ENCODE peak calls at places on chromosomes 5 and 9, in ten cellular contexts. F is adrenal gland, H is A549, O is spleen, J is right lobe of liver, W is uterus, P is HCT116, L is transverse colon, X is body of pancreas, Q is endothelial cell of umbilical vein. D is an unnamed sample.

GRCh38 chr9:133635903-133636531 is at the start of gene DBH:
- DNase-seq in X (no peak), W (no peak), J (no peak), O (no peak), F (peak), H (no peak), L (no peak), P (no peak), Q (no peak), D (no peak)

GRCh38 chr5:58150936-58151335 is 308.9 kb downstream of the PLK2 start:
- DNase-seq in H (no peak), O (no peak), Q (no peak), F (no peak), W (no peak), X (no peak), L (no peak), P (no peak), J (no peak), D (no peak)

GRCh38 chr9:122463828-122464632 is 13.7 kb downstream of the OR1J1 start:
- DNase-seq in Q (no peak), J (no peak), L (no peak), W (no peak), F (no peak), X (no peak), H (peak), O (no peak), P (peak), D (no peak)

GRCh38 chr5:13325765-13326164 is 618.7 kb downstream of the DNAH5 start:
- DNase-seq in P (no peak), X (no peak), L (no peak), O (no peak), F (no peak), J (no peak), Q (no peak), W (no peak), H (no peak), D (no peak)

GRCh38 chr9:97703437-97704326 is 6.5 kb upstream of the XPA start:
- DNase-seq in L (no peak), W (peak), F (peak), X (peak), O (no peak), H (peak), Q (peak), J (no peak), P (peak), D (no peak)

GRCh38 chr9:130058154-130058553 is 4.4 kb downstream of the GPR107 start:
- DNase-seq in L (no peak), F (no peak), J (no peak), P (no peak), X (no peak), W (no peak), H (peak), Q (no peak), O (no peak), D (no peak)

GRCh38 chr5:139708877-139709586 is 60.9 kb downstream of the CXXC5 start:
- DNase-seq in O (peak), H (peak), F (peak), X (peak), J (no peak), Q (peak), L (peak), W (peak), P (no peak), D (no peak)

GRCh38 chr9:134709512-134710270 is 68.1 kb downstream of the COL5A1 start:
- DNase-seq in W (peak), O (no peak), Q (no peak), P (no peak), L (no peak), F (no peak), H (no peak), X (no peak), J (no peak), D (no peak)

DNA sequence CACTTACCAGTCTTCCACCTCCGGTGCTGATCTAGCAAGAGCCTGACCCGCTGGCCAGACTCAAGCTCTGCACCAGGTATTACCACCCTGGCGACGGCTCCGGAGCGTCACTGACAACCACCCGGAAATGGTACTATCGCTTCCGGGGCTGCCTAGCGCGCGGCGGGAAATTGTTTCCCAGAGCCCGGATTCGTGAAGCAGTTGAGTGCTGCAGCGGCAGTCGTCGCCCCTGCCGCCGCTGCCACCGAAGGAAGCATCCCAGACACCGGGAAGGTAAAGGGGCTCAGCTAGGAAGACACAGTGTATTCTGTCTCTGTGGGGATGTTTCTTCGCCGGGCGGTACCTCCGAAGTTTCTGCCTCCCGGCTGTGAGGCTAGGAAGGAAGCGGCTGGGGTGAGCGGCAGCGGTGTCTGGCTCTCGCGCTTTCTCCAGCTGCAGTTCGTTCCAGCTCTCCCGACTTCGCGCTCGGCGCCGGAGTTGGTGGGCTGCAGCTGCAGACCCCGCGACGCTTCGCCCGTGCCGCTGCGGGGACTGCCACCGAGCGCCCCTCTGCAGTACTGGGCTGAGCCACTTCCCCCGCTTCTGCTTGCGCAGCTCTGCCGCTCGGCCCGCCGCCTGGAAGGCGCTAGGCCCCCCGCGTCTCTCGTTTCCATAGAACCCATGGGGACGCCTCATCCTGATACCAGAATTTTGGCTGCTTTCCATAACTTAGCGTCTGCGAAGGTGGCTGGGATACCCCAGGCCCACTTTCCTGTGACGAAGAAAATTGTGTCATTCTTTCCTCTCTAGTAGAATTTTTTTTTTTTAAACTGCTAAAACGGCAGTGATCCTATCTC is at the start of the genes KIAA0825 and SLF1:
- DNase-seq in L (peak), P (peak), F (peak), H (peak), Q (peak), J (peak), X (peak), W (peak), O (peak), D (peak)
- TF ChIP-seq POLR2A in L (peak), P (no peak), F (peak), H (peak), Q (peak), J (peak), X (peak), W (no peak), O (no peak), D (no peak)

GRCh38 chr5:1161832-1162229 is 39.6 kb upstream of the SLC6A19 start:
- DNase-seq in F (peak), X (peak), W (no peak), Q (no peak), J (peak), H (no peak), O (no peak), L (peak), P (no peak), D (no peak)
- TF ChIP-seq POLR2A in F (no peak), X (no peak), W (no peak), Q (no peak), J (no peak), H (no peak), O (no peak), L (no peak), P (no peak), D (no peak)

GRCh38 chr9:136854113-136854841 is 2.1 kb downstream of the MAMDC4 start:
- DNase-seq in O (peak), F (peak), P (no peak), X (peak), Q (no peak), L (peak), H (no peak), W (peak), J (peak), D (peak)

GRCh38 chr9:136854842-136855460 is 2.8 kb downstream of the MAMDC4 start:
- DNase-seq in W (peak), L (no peak), P (no peak), O (no peak), Q (no peak), H (no peak), J (peak), X (peak), F (no peak), D (no peak)

GRCh38 chr9:136851941-136852663 is at the start of gene MAMDC4:
- DNase-seq in Q (no peak), O (no peak), F (peak), W (no peak), H (no peak), L (peak), P (no peak), J (peak), X (peak), D (no peak)

GRCh38 chr9:136852664-136853595 is 784 bp downstream of the MAMDC4 start:
- DNase-seq in P (no peak), J (peak), L (no peak), H (no peak), X (peak), O (peak), Q (no peak), W (peak), F (peak), D (peak)

GRCh38 chr9:136853596-136854112 is 1.5 kb downstream of the MAMDC4 start:
- DNase-seq in P (no peak), Q (no peak), W (peak), X (peak), O (peak), H (no peak), J (peak), F (peak), L (peak), D (peak)
- TF ChIP-seq POLR2A in P (no peak), Q (no peak), W (no peak), X (no peak), O (no peak), H (no peak), J (no peak), F (no peak), L (no peak), D (no peak)

GRCh38 chr5:29796018-29796417 is 1397.5 kb upstream of the CDH6 start:
- DNase-seq in H (no peak), O (no peak), J (no peak), Q (no peak), W (no peak), L (no peak), X (no peak), F (no peak), P (no peak), D (no peak)
- TF ChIP-seq POLR2A in H (no peak), O (no peak), J (no peak), Q (no peak), W (no peak), L (no peak), X (no peak), F (no peak), P (no peak), D (no peak)

DNA sequence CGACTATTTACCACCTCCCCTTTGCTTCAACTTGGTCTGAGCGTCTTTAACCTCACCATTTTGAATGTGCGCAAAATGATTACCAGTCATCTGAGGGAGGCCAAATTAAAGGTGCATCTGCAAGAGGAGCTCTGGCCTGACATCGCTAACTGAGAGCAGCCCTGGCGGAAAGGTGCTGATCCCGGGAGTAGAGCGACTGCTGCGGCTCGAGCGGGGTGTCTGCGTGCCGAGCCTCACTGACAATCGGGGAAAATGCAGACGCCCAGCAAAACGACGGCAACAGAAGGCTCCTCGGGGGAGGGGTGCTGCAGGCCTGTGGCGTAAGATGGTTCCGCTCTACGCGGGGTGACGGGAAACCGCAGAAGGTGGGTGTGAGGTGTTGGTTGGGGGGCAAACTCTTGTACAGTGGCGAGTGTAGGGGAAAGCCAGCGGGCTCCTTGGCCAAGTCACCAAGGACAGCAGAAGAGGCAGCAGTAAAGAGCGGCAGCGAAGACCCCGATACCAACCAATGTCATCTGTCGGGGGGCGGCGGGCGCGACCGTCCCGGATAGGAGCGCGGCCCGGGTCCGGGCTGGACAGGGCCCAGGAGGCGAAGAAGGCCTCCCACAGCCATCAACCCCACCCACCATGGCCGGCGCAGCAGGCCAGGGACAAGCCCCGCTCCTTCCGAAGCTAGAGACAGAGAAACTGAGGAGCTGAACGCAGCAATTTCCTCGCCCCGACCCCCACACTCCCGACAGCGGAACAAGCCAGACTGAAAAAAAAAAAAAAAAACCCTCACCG is 522 bp downstream of the PJA2 start:
- DNase-seq in P (peak), J (peak), H (peak), X (peak), W (peak), L (peak), F (peak), O (peak), Q (peak), D (no peak)
- TF ChIP-seq POLR2A in P (no peak), J (no peak), H (no peak), X (no peak), W (no peak), L (no peak), F (peak), O (no peak), Q (no peak), D (no peak)

GRCh38 chr5:150780180-150780692 is 1.7 kb downstream of the SMIM3 start:
- DNase-seq in J (no peak), Q (no peak), O (no peak), L (peak), W (peak), P (no peak), F (no peak), X (peak), H (no peak), D (peak)
- TF ChIP-seq POLR2A in J (peak), Q (no peak), O (no peak), L (peak), W (no peak), P (no peak), F (no peak), X (peak), H (no peak), D (no peak)

GRCh38 chr9:111481885-111482636 is 2.1 kb downstream of the ECPAS start:
- DNase-seq in O (no peak), W (no peak), H (peak), J (no peak), P (no peak), L (no peak), F (no peak), X (no peak), Q (no peak), D (no peak)

GRCh38 chr9:111483862-111484563 is at the start of gene ECPAS:
- DNase-seq in L (peak), J (peak), P (peak), Q (peak), H (peak), X (peak), F (peak), O (peak), W (peak), D (peak)

GRCh38 chr9:111482656-111483418 is 1.3 kb downstream of the ECPAS start:
- DNase-seq in W (peak), H (peak), X (peak), P (no peak), J (peak), F (peak), O (peak), L (peak), Q (peak), D (peak)

GRCh38 chr9:111484564-111484878 is 338 bp upstream of the ECPAS start:
- DNase-seq in Q (no peak), O (no peak), W (no peak), L (no peak), F (no peak), X (no peak), P (no peak), J (no peak), H (no peak), D (no peak)

DNA sequence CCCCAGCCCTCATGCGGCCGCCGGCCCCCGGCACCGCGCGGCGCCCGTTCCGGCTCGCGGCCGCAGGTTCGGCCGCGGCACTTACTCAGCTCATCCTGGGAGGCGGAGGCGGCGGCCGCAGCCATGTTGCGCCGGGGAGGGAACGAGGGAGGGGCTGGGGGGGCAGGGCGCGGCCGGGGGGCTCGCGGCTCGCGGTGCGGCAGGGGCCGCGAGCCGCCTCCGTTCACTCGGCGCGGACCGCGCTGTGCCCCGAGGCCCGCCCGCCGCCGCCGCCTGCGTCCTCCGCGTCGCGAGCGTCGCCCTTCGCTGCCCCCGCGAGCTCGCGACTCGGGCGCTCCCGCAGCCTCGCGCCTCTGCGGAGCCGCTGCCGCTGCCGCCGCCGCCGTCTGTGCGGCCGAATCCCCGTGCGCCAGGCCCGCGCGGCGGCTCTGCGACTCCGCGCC is 743 bp downstream of the ECPAS start:
- DNase-seq in H (no peak), F (peak), X (no peak), L (peak), Q (no peak), W (no peak), J (no peak), O (no peak), P (no peak), D (peak)
- TF ChIP-seq POLR2A in H (no peak), F (no peak), X (no peak), L (no peak), Q (no peak), W (no peak), J (no peak), O (no peak), P (peak), D (no peak)